ENCODE peak calls at places on chromosome 18, in five cellular contexts. R, C, M, P and U are unnamed samples.

GRCh38 chr18:46480187-46480586 is 176.8 kb downstream of the LOXHD1 start:
- DNase-seq in R (no peak), C (no peak), M (no peak), P (no peak), U (peak)

GRCh38 chr18:79965119-79965902 is 868 bp downstream of the HSBP1L1 start:
- DNase-seq in R (no peak), C (peak), M (peak), P (no peak), U (peak)

GRCh38 chr18:45084207-45084606 is 403.5 kb downstream of the SETBP1 start:
- DNase-seq in R (no peak), C (no peak), M (peak), P (peak), U (no peak)

GRCh38 chr18:60411715-60412114 is 39.1 kb upstream of the MC4R start:
- DNase-seq in R (peak), C (no peak), M (no peak), P (no peak), U (peak)

GRCh38 chr18:7158201-7158600 is 40.6 kb upstream of the LAMA1 start:
- DNase-seq in R (no peak), C (peak), M (peak), P (no peak), U (peak)

GRCh38 chr18:73124165-73124564 is 256.4 kb upstream of the NETO1 start:
- DNase-seq in R (no peak), C (peak), M (no peak), P (no peak), U (peak)

GRCh38 chr18:48798334-48799197 is 152.2 kb downstream of the SMAD7 start:
- DNase-seq in R (no peak), C (no peak), M (peak), P (peak), U (no peak)

GRCh38 chr18:37567994-37568359 is 2.4 kb upstream of the CELF4 start:
- DNase-seq in R (no peak), C (no peak), M (no peak), P (no peak), U (no peak)

GRCh38 chr18:46712406-46712805 is 44.4 kb downstream of the ST8SIA5 start:
- DNase-seq in R (no peak), C (peak), M (no peak), P (no peak), U (no peak)

GRCh38 chr18:65704051-65704450 is 46.8 kb upstream of the CDH7 start:
- DNase-seq in R (no peak), C (no peak), M (no peak), P (no peak), U (no peak)

GRCh38 chr18:65706646-65707045 is 44.2 kb upstream of the CDH7 start:
- DNase-seq in R (no peak), C (no peak), M (no peak), P (no peak), U (no peak)
- TF ChIP-seq CTCF in R (no peak), C (no peak), M (no peak), P (no peak), U (no peak)

DNA sequence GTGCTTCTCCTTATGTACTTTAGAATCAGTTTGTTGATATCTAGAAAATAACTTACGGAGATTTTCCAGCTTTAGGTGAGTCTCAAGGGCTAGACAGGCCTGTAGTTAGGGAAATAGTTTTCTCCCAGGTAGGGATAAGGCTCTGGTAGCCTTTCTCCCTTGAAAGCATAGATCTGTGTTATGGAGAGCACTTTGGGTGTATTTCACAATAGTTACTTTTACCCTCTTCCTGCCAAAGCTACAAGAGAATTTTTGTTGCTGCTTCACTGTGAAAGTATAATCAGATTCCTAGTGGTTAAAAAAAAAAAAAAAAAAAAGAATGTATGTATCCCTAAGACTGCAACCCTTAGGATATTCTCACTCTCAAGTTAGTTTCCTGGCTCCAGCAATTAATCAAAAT is 267.5 kb downstream of the PIK3C3 start:
- DNase-seq in R (no peak), C (no peak), M (no peak), P (no peak), U (no peak)
- TF ChIP-seq CTCF in R (no peak), C (no peak), M (no peak), P (no peak), U (no peak)

DNA sequence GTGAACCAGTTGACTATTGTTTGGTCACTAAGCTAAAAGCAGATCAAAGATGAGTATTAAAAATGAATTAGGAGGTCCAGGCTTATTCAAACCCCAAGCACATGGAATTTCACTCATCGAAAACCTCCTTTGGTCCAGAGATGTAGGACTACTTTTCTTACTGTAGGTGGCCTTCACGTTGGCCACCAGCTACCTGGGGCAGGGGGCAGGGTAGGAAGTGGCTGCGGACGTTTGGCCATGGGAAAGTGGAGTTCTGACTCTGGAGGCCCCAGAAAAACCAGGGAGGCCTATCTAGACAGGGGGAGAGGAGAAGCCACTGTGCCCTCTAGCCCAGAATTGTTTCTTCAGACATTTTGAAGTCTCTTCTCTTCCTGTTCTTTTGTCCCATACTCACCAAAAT is 31.8 kb upstream of the CABLES1 start:
- DNase-seq in R (no peak), C (no peak), M (no peak), P (no peak), U (no peak)
- TF ChIP-seq CTCF in R (no peak), C (no peak), M (no peak), P (no peak), U (no peak)

GRCh38 chr18:212780-213179 is 54.4 kb downstream of the USP14 start:
- DNase-seq in R (no peak), C (no peak), M (no peak), P (no peak), U (peak)
- TF ChIP-seq CTCF in R (no peak), C (no peak), M (no peak), P (no peak), U (peak)

DNA sequence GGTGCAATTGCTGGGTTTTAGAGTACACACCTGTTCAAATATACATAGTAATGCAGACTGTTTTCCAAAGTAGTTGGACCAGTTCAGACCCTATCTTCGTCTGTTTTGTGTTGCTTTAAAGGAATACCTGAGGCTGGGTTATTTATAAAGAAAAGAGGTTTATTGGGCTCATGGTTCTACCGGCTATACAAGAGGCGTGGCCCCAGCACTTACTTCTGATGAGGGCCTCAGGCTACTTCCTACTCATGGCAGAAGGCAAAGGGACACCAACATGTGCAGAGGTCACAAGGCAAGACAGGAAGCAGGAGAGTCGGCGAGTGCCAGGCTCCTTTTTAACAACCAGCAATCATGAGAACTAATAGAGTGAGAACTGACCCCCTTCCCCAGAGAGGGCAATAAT is 21.9 kb upstream of the EMILIN2 start:
- DNase-seq in R (no peak), C (no peak), M (no peak), P (no peak), U (no peak)
- TF ChIP-seq CTCF in R (no peak), C (no peak), M (no peak), P (no peak), U (no peak)

GRCh38 chr18:36195427-36196122 is 8.3 kb downstream of the MOCOS start:
- DNase-seq in R (no peak), C (no peak), M (no peak), P (no peak), U (no peak)
- TF ChIP-seq CTCF in R (no peak), C (no peak), M (no peak), P (no peak), U (no peak)

DNA sequence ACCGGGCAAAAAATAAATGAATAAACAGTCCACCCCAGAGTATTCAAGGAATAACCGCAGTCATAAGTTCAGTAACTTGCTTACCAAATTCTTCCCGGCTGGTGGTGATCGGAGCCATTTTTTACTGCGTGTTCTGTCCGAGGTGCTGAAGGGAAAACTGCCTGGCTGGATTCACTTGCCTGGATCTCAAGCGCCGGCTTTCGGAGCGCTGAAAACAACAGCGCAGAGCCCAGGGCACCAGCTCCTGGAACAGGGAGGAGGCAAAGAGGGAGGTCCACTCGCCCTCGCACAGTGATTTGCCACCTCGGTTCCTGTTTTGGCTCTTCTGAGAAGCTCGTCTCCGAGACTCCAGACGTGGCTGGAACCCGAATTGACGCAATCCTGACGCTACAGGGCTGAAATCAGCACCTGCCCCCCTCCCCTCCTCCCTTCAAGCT is at the start of gene SYT4:
- DNase-seq in R (peak), C (peak), M (no peak), P (no peak), U (peak)
- TF ChIP-seq CTCF in R (no peak), C (no peak), M (no peak), P (no peak), U (peak)

GRCh38 chr18:55695091-55695490 is 107.1 kb upstream of the TCF4 start:
- DNase-seq in R (no peak), C (no peak), M (no peak), P (no peak), U (no peak)

GRCh38 chr18:55694291-55694690 is 106.3 kb upstream of the TCF4 start:
- DNase-seq in R (no peak), C (peak), M (no peak), P (no peak), U (peak)

GRCh38 chr18:55699233-55699765 is 111.3 kb upstream of the TCF4 start:
- DNase-seq in R (no peak), C (peak), M (no peak), P (no peak), U (peak)
- TF ChIP-seq CTCF in R (no peak), C (peak), M (no peak), P (no peak), U (peak)

DNA sequence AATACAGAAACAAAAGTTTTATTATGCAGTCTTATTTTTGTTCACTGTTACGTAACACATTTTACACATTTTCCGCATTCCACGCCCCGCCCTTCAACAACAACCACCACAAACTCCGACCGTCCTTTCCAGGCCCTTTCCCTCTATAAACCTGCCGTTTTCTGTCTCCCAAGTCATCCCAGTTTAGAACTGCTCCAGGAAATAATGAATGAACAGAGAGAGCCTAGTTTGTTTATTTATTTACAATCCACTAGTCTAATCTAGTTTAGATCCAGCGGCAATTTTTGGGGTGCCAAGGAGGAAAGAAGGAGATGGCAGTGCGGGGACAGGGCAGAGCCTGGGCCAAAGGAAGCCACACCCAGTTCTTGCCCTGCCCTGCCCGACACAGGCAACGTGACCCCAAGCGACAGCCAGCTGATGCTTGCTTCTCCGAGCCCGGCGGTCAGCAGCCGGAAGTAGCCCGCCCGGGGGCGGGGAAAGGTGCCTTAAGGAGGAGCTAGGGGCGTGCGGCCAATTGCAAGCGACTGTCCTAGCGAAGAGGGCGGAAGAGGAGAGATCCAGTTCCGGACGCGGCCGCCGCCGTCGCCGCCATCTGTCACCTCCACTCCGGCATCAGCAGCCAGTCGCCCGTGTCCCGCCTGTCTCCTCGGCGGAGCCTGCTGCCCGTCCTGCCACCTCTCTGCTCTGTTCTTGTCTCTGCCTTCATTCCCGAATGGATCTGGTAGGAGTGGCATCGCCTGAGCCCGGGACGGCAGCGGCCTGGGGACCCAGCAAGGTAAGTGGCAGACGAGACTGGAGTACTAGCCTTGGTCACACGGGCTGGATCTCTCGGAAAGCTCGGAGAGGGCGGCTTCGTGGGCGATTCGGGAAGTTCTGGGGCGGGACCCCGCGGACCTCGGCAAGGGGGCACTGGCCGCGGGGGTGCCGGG is at the start of gene RIOK3:
- DNase-seq in R (peak), C (peak), M (peak), P (peak), U (peak)
- TF ChIP-seq CTCF in R (no peak), C (peak), M (no peak), P (peak), U (no peak)